ENCODE peak calls at places on chromosomes 6 and 20, in seven cellular contexts. One of them, this sample, is unnamed.

GRCh38 chr20:21569586-21569985 is 55.7 kb upstream of the NKX2-2 start:
- DNase-seq in AG09309: no peak
- DNase-seq in hepatocyte: no peak
- DNase-seq in mammary epithelial cell: no peak
- DNase-seq in A549: no peak
- DNase-seq in AG10803: no peak
- DNase-seq in tibial artery: no peak
- DNase-seq in this sample: no peak

GRCh38 chr6:37897819-37898534 is 78.5 kb downstream of the ZFAND3 start:
- DNase-seq in hepatocyte: no peak
- DNase-seq in mammary epithelial cell: no peak
- DNase-seq in AG10803: no peak
- DNase-seq in tibial artery: no peak
- DNase-seq in A549: no peak
- DNase-seq in AG09309: no peak
- DNase-seq in this sample: no peak

GRCh38 chr6:81362246-81362645 is 390.2 kb downstream of the TENT5A start:
- DNase-seq in hepatocyte: no peak
- DNase-seq in AG09309: no peak
- DNase-seq in mammary epithelial cell: no peak
- DNase-seq in AG10803: peak
- DNase-seq in tibial artery: no peak
- DNase-seq in A549: no peak
- DNase-seq in this sample: no peak

GRCh38 chr6:35178932-35179832 is 34.6 kb upstream of the SCUBE3 start:
- DNase-seq in AG09309: no peak
- DNase-seq in tibial artery: no peak
- DNase-seq in hepatocyte: no peak
- DNase-seq in A549: no peak
- DNase-seq in AG10803: no peak
- DNase-seq in mammary epithelial cell: no peak
- DNase-seq in this sample: no peak

GRCh38 chr20:47280668-47281067 is 75.8 kb downstream of the ZMYND8 start:
- DNase-seq in AG10803: no peak
- DNase-seq in AG09309: no peak
- DNase-seq in A549: no peak
- DNase-seq in mammary epithelial cell: no peak
- DNase-seq in hepatocyte: no peak
- DNase-seq in tibial artery: peak
- DNase-seq in this sample: no peak

GRCh38 chr6:42696526-42697267 is 25.7 kb downstream of the PRPH2 start:
- DNase-seq in AG10803: peak
- DNase-seq in AG09309: no peak
- DNase-seq in mammary epithelial cell: no peak
- DNase-seq in hepatocyte: no peak
- DNase-seq in A549: no peak
- DNase-seq in tibial artery: no peak
- DNase-seq in this sample: no peak

GRCh38 chr6:55758156-55758942 is 117.0 kb downstream of the BMP5 start:
- DNase-seq in AG09309: peak
- DNase-seq in hepatocyte: peak
- DNase-seq in AG10803: peak
- DNase-seq in A549: peak
- DNase-seq in mammary epithelial cell: peak
- DNase-seq in tibial artery: no peak
- DNase-seq in this sample: no peak

GRCh38 chr6:25404094-25404493 is 124.9 kb downstream of the CARMIL1 start:
- DNase-seq in hepatocyte: no peak
- DNase-seq in mammary epithelial cell: no peak
- DNase-seq in AG10803: no peak
- DNase-seq in tibial artery: no peak
- DNase-seq in A549: no peak
- DNase-seq in AG09309: no peak
- DNase-seq in this sample: no peak

GRCh38 chr20:32463642-32464400 is 105.7 kb downstream of the ASXL1 start:
- DNase-seq in AG09309: no peak
- DNase-seq in tibial artery: no peak
- DNase-seq in AG10803: no peak
- DNase-seq in mammary epithelial cell: no peak
- DNase-seq in A549: no peak
- DNase-seq in hepatocyte: peak
- DNase-seq in this sample: no peak

GRCh38 chr20:41233976-41234514 is 83.5 kb downstream of the ZHX3 start:
- DNase-seq in hepatocyte: no peak
- DNase-seq in A549: no peak
- DNase-seq in tibial artery: no peak
- DNase-seq in AG09309: no peak
- DNase-seq in AG10803: no peak
- DNase-seq in mammary epithelial cell: no peak
- DNase-seq in this sample: no peak

GRCh38 chr20:739736-740135 is 28.6 kb downstream of the SLC52A3 start:
- DNase-seq in mammary epithelial cell: no peak
- DNase-seq in AG10803: no peak
- DNase-seq in A549: no peak
- DNase-seq in AG09309: no peak
- DNase-seq in hepatocyte: no peak
- DNase-seq in tibial artery: no peak
- DNase-seq in this sample: no peak

GRCh38 chr20:19411811-19412210 is 199.4 kb downstream of the SLC24A3 start:
- DNase-seq in AG10803: no peak
- DNase-seq in A549: no peak
- DNase-seq in mammary epithelial cell: no peak
- DNase-seq in hepatocyte: no peak
- DNase-seq in tibial artery: no peak
- DNase-seq in AG09309: no peak
- DNase-seq in this sample: no peak

GRCh38 chr6:148928811-148929210 is 182.0 kb downstream of the UST start:
- DNase-seq in mammary epithelial cell: no peak
- DNase-seq in AG10803: no peak
- DNase-seq in tibial artery: no peak
- DNase-seq in AG09309: no peak
- DNase-seq in hepatocyte: no peak
- DNase-seq in A549: no peak
- DNase-seq in this sample: no peak

GRCh38 chr20:61724376-61724775 is 341.3 kb downstream of the TAF4 start:
- DNase-seq in hepatocyte: no peak
- DNase-seq in tibial artery: no peak
- DNase-seq in mammary epithelial cell: no peak
- DNase-seq in AG09309: no peak
- DNase-seq in A549: peak
- DNase-seq in AG10803: peak
- DNase-seq in this sample: no peak

GRCh38 chr20:1945660-1946059 is 48.2 kb downstream of the PDYN start:
- DNase-seq in hepatocyte: no peak
- DNase-seq in AG10803: no peak
- DNase-seq in A549: no peak
- DNase-seq in mammary epithelial cell: no peak
- DNase-seq in tibial artery: no peak
- DNase-seq in AG09309: no peak
- DNase-seq in this sample: no peak

GRCh38 chr6:1770435-1770843 is 160.7 kb downstream of the FOXC1 start:
- DNase-seq in A549: no peak
- DNase-seq in hepatocyte: no peak
- DNase-seq in AG09309: no peak
- DNase-seq in AG10803: peak
- DNase-seq in mammary epithelial cell: peak
- DNase-seq in tibial artery: no peak
- DNase-seq in this sample: no peak

GRCh38 chr20:50995506-50995905 is 27.4 kb downstream of the KCNG1 start:
- DNase-seq in AG09309: no peak
- DNase-seq in hepatocyte: no peak
- DNase-seq in A549: no peak
- DNase-seq in tibial artery: no peak
- DNase-seq in mammary epithelial cell: no peak
- DNase-seq in AG10803: peak
- DNase-seq in this sample: no peak

GRCh38 chr20:50996901-50997830 is 25.7 kb downstream of the KCNG1 start:
- DNase-seq in hepatocyte: no peak
- DNase-seq in AG09309: no peak
- DNase-seq in mammary epithelial cell: peak
- DNase-seq in tibial artery: no peak
- DNase-seq in AG10803: peak
- DNase-seq in A549: no peak
- DNase-seq in this sample: no peak

GRCh38 chr20:50991076-50991475 is 31.8 kb downstream of the KCNG1 start:
- DNase-seq in AG10803: no peak
- DNase-seq in hepatocyte: no peak
- DNase-seq in AG09309: no peak
- DNase-seq in A549: no peak
- DNase-seq in mammary epithelial cell: peak
- DNase-seq in tibial artery: no peak
- DNase-seq in this sample: no peak

GRCh38 chr20:50992336-50992732 is 30.6 kb downstream of the KCNG1 start:
- DNase-seq in hepatocyte: no peak
- DNase-seq in AG10803: no peak
- DNase-seq in tibial artery: no peak
- DNase-seq in mammary epithelial cell: peak
- DNase-seq in AG09309: no peak
- DNase-seq in A549: no peak
- DNase-seq in this sample: no peak

DNA sequence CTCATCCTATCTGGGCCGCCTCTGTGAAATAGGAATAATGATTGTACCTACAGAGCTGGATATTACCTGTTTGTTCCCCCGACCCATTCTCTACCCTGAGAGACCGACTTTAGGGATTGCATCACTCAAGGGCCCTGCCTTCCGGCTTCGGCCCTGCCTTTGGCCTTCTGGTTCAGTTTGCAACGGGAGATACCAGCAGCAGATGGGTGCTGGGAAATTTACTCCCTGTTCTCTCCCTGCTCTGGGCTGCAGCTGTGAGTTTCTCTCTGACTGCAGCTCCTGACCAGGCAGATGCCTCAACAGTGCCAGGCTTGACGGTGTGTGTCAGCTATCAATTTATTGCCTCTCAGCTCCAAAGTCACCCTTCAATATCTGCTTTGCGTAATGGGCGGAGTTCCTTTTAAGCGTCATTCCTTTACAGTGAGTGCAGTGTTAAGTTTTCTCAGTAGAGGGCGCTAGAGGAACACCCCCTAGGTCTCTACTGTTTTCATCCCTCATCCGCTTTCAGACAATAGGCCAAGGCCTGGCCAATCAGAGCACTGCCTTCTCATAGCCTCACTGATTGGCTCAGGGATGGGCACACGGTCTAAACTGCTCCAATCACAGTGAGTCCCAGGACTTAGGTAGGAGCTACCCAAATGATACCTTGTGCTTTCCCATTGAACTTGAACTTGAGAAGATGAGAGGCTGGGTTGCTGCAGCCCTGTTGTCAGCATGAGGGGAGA is 30.0 kb downstream of the KCNG1 start:
- DNase-seq in A549: peak
- DNase-seq in hepatocyte: peak
- DNase-seq in AG09309: no peak
- DNase-seq in tibial artery: no peak
- DNase-seq in AG10803: peak
- DNase-seq in mammary epithelial cell: peak
- DNase-seq in this sample: no peak
- TF ChIP-seq CTCF in A549: peak
- TF ChIP-seq CTCF in hepatocyte: peak
- TF ChIP-seq CTCF in AG09309: peak
- TF ChIP-seq CTCF in tibial artery: no peak
- TF ChIP-seq CTCF in AG10803: peak
- TF ChIP-seq CTCF in mammary epithelial cell: peak
- TF ChIP-seq CTCF in this sample: peak

DNA sequence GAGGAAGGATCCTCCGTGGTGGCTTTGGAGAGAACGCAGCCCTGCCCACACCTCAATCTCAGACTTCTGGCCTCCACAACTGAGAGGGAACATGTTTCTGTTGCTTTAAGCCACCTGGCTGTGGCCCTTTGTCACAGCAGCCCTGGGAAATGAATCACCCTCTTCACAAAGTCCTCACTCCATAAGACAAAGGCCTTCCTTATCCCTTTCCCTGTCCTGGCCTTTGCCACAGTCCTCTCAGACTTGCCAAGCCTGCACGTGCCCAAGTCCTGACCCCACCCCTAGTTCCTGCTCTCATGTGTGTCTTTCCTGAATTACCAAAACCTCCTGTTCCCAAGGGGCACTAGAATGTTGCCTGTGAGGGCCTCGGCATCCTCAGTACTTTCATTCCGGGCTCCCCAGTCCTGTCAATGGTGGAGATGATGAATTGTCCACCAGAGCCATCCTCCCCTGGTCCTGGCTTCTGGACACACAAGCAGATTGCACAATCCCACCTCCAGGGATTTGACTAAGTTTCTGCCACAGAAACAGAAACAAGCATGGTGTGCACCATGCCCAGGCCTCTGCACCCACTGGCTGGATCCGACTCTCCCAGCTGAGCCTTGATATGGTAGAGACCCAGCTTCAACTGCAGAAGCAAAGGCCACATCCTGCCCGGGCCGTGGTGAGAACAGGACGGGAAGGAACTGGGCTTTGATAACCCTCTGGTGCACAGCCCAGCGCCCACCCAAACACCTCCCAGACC is 232.6 kb upstream of the PDE10A start:
- DNase-seq in mammary epithelial cell: no peak
- DNase-seq in tibial artery: no peak
- DNase-seq in hepatocyte: no peak
- DNase-seq in AG10803: no peak
- DNase-seq in A549: no peak
- DNase-seq in AG09309: no peak
- DNase-seq in this sample: no peak
- H3K4me3 ChIP-seq in mammary epithelial cell: no peak
- H3K4me3 ChIP-seq in tibial artery: no peak
- H3K4me3 ChIP-seq in hepatocyte: no peak
- H3K4me3 ChIP-seq in AG10803: no peak
- H3K4me3 ChIP-seq in A549: no peak
- H3K4me3 ChIP-seq in AG09309: no peak
- H3K4me3 ChIP-seq in this sample: no peak

DNA sequence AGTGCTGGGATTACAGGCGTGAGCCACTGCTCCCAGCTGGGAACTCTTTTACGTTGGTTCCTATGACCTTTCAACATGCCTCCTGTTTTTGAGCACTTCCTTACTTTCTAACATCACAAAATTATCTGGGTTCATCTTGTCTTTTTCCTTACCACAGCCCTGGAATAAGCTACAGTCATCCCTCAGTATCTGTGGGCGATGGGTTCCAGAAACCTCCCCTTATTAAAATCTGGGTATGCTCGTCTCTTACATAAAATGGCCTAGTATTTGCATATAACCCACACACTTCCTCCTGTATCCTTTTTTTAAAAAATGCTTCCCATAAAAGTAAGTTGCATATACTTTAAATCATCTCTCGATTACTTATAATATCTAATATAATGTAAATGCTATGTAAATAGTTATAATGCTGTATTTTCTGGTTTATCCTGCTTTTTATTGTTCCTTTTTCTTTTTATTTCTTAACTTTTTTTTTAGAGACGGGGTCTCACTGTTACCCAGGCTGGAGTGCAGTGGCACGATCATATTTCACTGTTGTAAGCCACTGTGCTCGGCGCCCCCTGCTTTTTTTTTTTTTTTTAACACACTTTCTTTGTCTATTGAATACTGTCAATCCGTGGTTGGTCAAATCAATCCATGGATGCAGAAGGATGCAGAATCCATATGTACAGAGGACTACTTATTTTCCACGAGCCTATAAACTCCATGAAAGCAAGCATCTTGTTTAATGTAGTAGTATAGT is 9.2 kb downstream of the RPF2 start:
- DNase-seq in mammary epithelial cell: no peak
- DNase-seq in hepatocyte: no peak
- DNase-seq in AG10803: no peak
- DNase-seq in A549: no peak
- DNase-seq in AG09309: no peak
- DNase-seq in tibial artery: no peak
- DNase-seq in this sample: no peak
- TF ChIP-seq CTCF in mammary epithelial cell: no peak
- TF ChIP-seq CTCF in hepatocyte: no peak
- TF ChIP-seq CTCF in AG10803: no peak
- TF ChIP-seq CTCF in A549: peak
- TF ChIP-seq CTCF in AG09309: no peak
- TF ChIP-seq CTCF in tibial artery: no peak
- TF ChIP-seq CTCF in this sample: no peak

GRCh38 chr6:115055579-115055978 is 712.8 kb upstream of the HS3ST5 start:
- DNase-seq in AG09309: no peak
- DNase-seq in mammary epithelial cell: no peak
- DNase-seq in hepatocyte: no peak
- DNase-seq in A549: no peak
- DNase-seq in AG10803: no peak
- DNase-seq in tibial artery: no peak
- DNase-seq in this sample: no peak
- H3K4me3 ChIP-seq in AG09309: no peak
- H3K4me3 ChIP-seq in mammary epithelial cell: no peak
- H3K4me3 ChIP-seq in hepatocyte: no peak
- H3K4me3 ChIP-seq in A549: no peak
- H3K4me3 ChIP-seq in AG10803: no peak
- H3K4me3 ChIP-seq in tibial artery: no peak
- H3K4me3 ChIP-seq in this sample: no peak

This sample was measured in Peyer's patch.